ENCODE peak calls at places on chromosomes 11 and 22, in four cellular contexts. Q is mucosa of descending colon, R is lower lobe of right lung, L is epithelial cell of proximal tubule. I is an unnamed sample.

GRCh38 chr11:72411623-72412532 is 22.5 kb downstream of the CLPB start:
- DNase-seq in R (no peak), L (no peak), Q (peak; percentile 16), I (peak; percentile 43)

GRCh38 chr11:97865424-97866012 is 1155.2 kb upstream of the CNTN5 start:
- DNase-seq in Q (no peak), R (no peak), L (no peak), I (no peak)

GRCh38 chr11:15941206-15941770 is 415.1 kb downstream of the SOX6 start:
- DNase-seq in R (no peak), Q (no peak), L (no peak), I (no peak)

GRCh38 chr11:72652871-72653615 is 21.2 kb downstream of the PDE2A start:
- DNase-seq in L (no peak), Q (no peak), R (no peak), I (no peak)

GRCh38 chr11:77411238-77411637 is 62.7 kb downstream of the PAK1 start:
- DNase-seq in Q (peak; percentile 34), R (peak; percentile 64), L (no peak), I (no peak)

GRCh38 chr11:62721994-62722393 is 5.3 kb downstream of the HNRNPUL2 start:
- DNase-seq in Q (no peak), R (no peak), L (no peak), I (no peak)

GRCh38 chr11:114172871-114173444 is 113.4 kb downstream of the ZBTB16 start:
- DNase-seq in L (no peak), R (no peak), Q (no peak), I (no peak)

GRCh38 chr22:48199667-48200066 is 1437.2 kb downstream of the TBC1D22A start:
- DNase-seq in Q (no peak), R (no peak), L (no peak), I (no peak)

GRCh38 chr11:57239348-57239747 is 2.3 kb upstream of the APLNR start:
- DNase-seq in R (no peak), L (no peak), Q (no peak), I (no peak)

GRCh38 chr22:46537946-46538815 is 761 bp upstream of the CELSR1 start:
- DNase-seq in Q (no peak), L (no peak), R (no peak), I (no peak)

DNA sequence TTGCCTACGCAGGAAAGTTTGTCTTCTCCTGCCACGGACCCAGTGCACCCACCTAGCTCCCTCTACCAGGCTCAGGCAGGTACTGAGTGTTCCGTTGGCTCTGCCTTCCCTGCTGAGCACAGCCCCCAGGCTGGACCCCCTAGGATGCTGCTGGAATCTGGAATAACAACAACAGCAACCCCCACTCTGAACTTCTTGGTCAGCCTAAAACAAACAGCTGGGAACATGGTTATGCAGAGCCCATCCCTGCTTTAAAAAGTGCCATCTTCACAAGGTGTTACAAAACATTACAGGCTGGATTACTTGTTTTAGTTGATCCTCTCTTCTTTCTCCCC is 1.8 kb downstream of the OPCML start:
- DNase-seq in Q (no peak), R (no peak), L (no peak), I (no peak)
- H3K4me3 ChIP-seq in Q (no peak overlapping the region), R (no peak overlapping the region), L (no peak overlapping the region), I (no peak overlapping the region)

DNA sequence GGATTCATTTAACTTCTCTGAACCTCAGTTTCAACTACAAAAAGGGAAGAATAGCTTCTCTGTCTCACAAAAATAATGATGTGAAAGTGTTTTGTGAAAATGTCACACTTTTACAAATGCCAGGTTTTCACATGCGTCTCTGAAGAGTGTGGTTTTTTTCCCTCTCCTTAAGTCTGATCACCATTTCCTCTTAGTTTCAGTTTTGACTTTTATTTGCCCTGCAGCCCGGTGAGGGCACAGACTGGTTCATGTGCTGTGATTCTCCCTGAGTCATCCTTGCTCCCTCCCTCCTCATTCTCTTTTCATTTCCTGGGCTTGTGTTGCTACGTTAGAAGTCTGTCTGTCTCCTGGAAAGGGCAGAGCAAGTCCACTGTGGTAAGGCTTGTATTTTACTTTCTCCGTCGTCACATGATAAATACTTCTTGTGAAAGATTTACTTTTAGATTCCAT is 67.8 kb downstream of the BID start:
- DNase-seq in L (peak; percentile 86), R (no peak), Q (peak; percentile 54), I (peak; percentile 82)
- H3K4me3 ChIP-seq in L (peak overlapping the region; percentile 63), R (peak overlapping the region; percentile 34), Q (no peak overlapping the region), I (peak overlapping the region; percentile 16)

GRCh38 chr22:28560005-28560742 is 119.5 kb downstream of the TTC28 start:
- DNase-seq in L (peak; percentile 33), R (no peak), Q (no peak), I (no peak)

GRCh38 chr22:28562324-28562723 is 117.3 kb downstream of the TTC28 start:
- DNase-seq in R (no peak), L (no peak), Q (no peak), I (no peak)

GRCh38 chr22:28568099-28568498 is 111.5 kb downstream of the TTC28 start:
- DNase-seq in R (no peak), L (no peak), Q (no peak), I (no peak)

DNA sequence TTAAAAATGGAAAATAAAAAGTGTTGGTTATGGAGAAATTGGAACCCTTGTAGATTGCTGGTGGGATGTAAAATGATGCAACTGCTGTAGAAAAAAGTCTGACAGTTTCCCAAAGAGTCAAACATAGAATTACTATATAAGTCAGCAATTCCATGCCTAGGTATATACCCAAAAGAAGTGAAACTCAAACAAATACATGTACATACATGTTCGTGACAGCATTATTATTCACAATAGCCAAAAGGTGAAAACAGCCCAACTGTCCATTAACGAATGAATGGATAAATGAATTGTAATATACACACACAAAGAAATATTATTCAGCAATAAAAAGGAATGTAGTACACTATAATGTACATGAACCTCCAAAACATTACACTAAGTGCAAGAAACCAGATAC is 116.0 kb downstream of the TTC28 start:
- DNase-seq in R (no peak), L (no peak), Q (no peak), I (no peak)
- H3K4me3 ChIP-seq in R (no peak overlapping the region), L (no peak overlapping the region), Q (no peak overlapping the region), I (no peak overlapping the region)

GRCh38 chr11:69575296-69576068 is 65.5 kb upstream of the CCND1 start:
- DNase-seq in L (no peak), R (no peak), Q (no peak), I (no peak)

GRCh38 chr11:69574383-69575255 is 66.3 kb upstream of the CCND1 start:
- DNase-seq in Q (no peak), L (no peak), R (no peak), I (no peak)

GRCh38 chr11:69580529-69580928 is 60.4 kb upstream of the CCND1 start:
- DNase-seq in Q (no peak), L (no peak), R (no peak), I (no peak)

GRCh38 chr11:69576069-69576782 is 64.7 kb upstream of the CCND1 start:
- DNase-seq in L (no peak), Q (peak; percentile 14), R (no peak), I (no peak)

DNA sequence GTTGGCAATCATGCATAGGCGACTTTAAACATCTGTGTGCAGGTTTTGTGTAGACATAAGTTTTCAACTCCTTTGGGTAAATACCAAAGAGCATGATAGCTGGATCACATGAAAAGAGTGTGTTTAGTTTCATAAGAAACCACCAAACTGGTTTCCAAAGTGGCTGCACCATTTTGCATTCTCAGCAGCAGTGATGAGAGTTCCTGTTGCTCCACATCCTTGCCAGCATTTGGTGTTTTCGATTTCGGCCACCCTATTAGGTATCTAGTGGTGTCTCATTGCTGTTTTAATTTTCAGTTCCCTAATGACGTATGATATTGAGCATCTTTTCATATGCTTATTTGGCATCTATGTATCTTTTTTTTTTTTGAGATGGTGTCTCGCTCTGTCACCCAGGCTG is 62.8 kb upstream of the CCND1 start:
- DNase-seq in L (no peak), Q (no peak), R (no peak), I (no peak)
- H3K4me3 ChIP-seq in L (no peak overlapping the region), Q (no peak overlapping the region), R (no peak overlapping the region), I (no peak overlapping the region)

DNA sequence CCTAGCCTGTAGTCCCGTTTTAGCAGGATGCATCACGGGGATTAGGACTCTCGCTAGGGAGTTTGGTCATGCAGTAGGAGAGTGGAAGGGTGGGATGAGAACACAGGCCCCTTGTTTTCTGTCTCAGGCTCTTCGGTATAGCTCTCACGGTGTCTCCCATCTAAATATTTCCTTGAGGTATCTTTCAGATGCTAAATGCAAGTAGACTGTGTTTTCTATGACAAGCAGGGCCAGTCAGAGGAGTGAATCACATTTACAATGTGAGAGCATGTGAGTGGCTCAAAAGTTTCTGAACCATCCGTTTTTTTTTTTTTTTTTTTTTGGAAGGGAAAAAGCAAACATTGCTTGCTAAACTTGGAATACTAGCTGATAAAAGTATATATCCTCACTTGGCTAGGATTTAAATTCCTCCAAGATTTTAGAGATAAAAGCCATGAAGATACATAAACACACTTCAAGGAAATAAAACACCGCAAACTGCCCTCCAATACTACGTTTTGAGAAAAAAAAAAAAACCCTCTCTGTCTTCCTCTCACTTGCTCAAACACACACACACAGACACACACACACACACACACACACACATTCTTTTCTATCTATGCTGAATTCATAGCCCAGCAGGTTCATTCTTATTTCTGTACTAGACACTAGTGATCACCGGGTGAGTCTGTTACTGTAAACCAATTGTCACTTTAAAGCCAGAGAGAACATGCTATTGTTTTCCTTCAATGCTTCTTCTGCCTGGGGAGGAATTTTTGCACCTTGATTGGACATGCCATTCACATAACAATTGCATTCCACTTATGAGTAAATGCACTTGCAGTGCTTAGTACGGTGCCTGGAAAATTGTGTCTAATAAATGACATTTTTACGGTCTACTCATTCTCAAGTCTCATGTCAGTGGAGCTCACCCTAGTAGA is 224.6 kb upstream of the CCDC90B start:
- DNase-seq in L (no peak), Q (no peak), R (no peak), I (no peak)
- H3K4me3 ChIP-seq in L (no peak overlapping the region), Q (no peak overlapping the region), R (no peak overlapping the region), I (no peak overlapping the region)

GRCh38 chr11:2704356-2704755 is 4.6 kb upstream of the KCNQ1OT1 start:
- DNase-seq in Q (no peak), R (no peak), L (no peak), I (no peak)

GRCh38 chr11:2701230-2701629 is 1.4 kb upstream of the KCNQ1OT1 start:
- DNase-seq in L (no peak), Q (no peak), R (no peak), I (no peak)

GRCh38 chr11:2703487-2704141 is 3.8 kb upstream of the KCNQ1OT1 start:
- DNase-seq in Q (no peak), R (peak; percentile 19), L (no peak), I (no peak)

GRCh38 chr11:2701898-2702434 is 2.2 kb upstream of the KCNQ1OT1 start:
- DNase-seq in R (peak; percentile 4), Q (no peak), L (no peak), I (no peak)

GRCh38 chr11:2702771-2703486 is 3.1 kb upstream of the KCNQ1OT1 start:
- DNase-seq in R (peak; percentile 32), L (no peak), Q (no peak), I (no peak)
- H3K4me3 ChIP-seq in R (no peak overlapping the region), L (no peak overlapping the region), Q (no peak overlapping the region), I (no peak overlapping the region)

DNA sequence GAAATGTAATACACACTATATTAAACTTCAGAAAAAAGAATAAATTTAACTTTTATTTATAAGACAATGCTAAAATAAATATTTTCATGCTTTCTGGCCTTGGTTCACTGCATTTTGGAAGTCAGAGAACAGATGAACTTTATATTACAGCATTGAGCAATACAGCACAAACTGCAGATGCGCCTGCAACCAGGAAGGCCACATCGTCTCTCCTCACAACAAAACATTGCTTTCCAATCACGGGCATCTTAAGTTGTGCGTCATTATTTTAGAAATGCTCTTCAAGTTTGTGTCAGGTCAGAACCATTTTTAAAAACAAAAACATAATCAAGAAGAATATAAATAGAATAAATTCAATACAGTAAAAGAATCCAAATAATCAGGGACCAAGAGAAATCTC is 89.3 kb upstream of the CEP126 start:
- DNase-seq in Q (no peak), R (no peak), L (no peak), I (no peak)
- H3K4me3 ChIP-seq in Q (no peak overlapping the region), R (no peak overlapping the region), L (no peak overlapping the region), I (no peak overlapping the region)